ENCODE peak calls at places on chromosomes 1 and 21, in four cellular contexts. F, G, O and Q are unnamed samples.

GRCh38 chr1:206803221-206803730 is 31.0 kb upstream of the IL10 start:
- DNase-seq in O (peak), G (peak), F (no peak), Q (peak)

GRCh38 chr1:17605582-17606344 is 66.3 kb downstream of the ARHGEF10L start:
- DNase-seq in G (no peak), F (no peak), O (no peak), Q (no peak)

GRCh38 chr1:66182551-66183178 is 351.3 kb upstream of the SGIP1 start:
- DNase-seq in G (no peak), F (no peak), O (no peak), Q (peak)

GRCh38 chr1:59816318-59816878 is 1.6 kb downstream of the HOOK1 start:
- DNase-seq in O (no peak), F (no peak), G (no peak), Q (no peak)

GRCh38 chr1:147611021-147611426 is 59.3 kb downstream of the ACP6 start:
- DNase-seq in O (no peak), G (no peak), F (no peak), Q (no peak)

GRCh38 chr1:240475832-240476231 is 136.1 kb downstream of the GREM2 start:
- DNase-seq in O (no peak), F (no peak), G (no peak), Q (no peak)

GRCh38 chr21:36471254-36471723 is 8.6 kb downstream of the CLDN14 start:
- DNase-seq in O (no peak), F (peak), G (no peak), Q (no peak)

GRCh38 chr1:172283766-172284165 is 136.7 kb upstream of the C1orf105 start:
- DNase-seq in F (no peak), G (no peak), O (no peak), Q (no peak)

GRCh38 chr1:2208309-2209239 is 14.0 kb upstream of the FAAP20 start:
- DNase-seq in O (no peak), F (peak), G (peak), Q (no peak)

GRCh38 chr1:178650950-178651461 is 74.0 kb upstream of the RALGPS2 start:
- DNase-seq in F (peak), O (no peak), G (no peak), Q (peak)

GRCh38 chr21:46059195-46059594 is 38.7 kb upstream of the COL6A2 start:
- DNase-seq in O (no peak), F (no peak), G (no peak), Q (no peak)

GRCh38 chr1:2523891-2524609 is 2.3 kb downstream of the PANK4 start:
- DNase-seq in O (no peak), F (no peak), G (no peak), Q (no peak)

GRCh38 chr1:39925727-39926342 is 24.1 kb upstream of the MYCL start:
- DNase-seq in G (no peak), F (no peak), O (no peak), Q (no peak)

GRCh38 chr1:30506785-30507312 is 216.5 kb downstream of the MATN1 start:
- DNase-seq in G (no peak), O (no peak), F (no peak), Q (no peak)

GRCh38 chr1:160210563-160210962 is 5.4 kb downstream of the PEA15 start:
- DNase-seq in G (no peak), O (no peak), F (no peak), Q (no peak)

GRCh38 chr21:38997051-38997450 is 186.2 kb downstream of the PSMG1 start:
- DNase-seq in G (no peak), O (no peak), F (no peak), Q (no peak)

GRCh38 chr1:11765661-11766428 is 3.9 kb downstream of the C1orf167 start:
- DNase-seq in F (no peak), G (no peak), O (no peak), Q (no peak)

GRCh38 chr21:45531393-45532215 is 10.6 kb downstream of the SLC19A1 start:
- DNase-seq in O (no peak), F (no peak), G (no peak), Q (no peak)